ENCODE peak calls at places on chromosome 1, in four cellular contexts. One of them, this sample, is unnamed.

GRCh38 chr1:22978299-22978698 is 5.6 kb upstream of the LACTBL1 start:
- DNase-seq in activated CD8-positive, alpha-beta memory T cell treated with anti-CD3 and anti-CD28 coated beads for 48 hours: no peak
- DNase-seq in glutamatergic neuron: no peak
- DNase-seq in amniotic stem cell: no peak
- DNase-seq in this sample: no peak

GRCh38 chr1:66282343-66282852 is 251.6 kb upstream of the SGIP1 start:
- DNase-seq in activated CD8-positive, alpha-beta memory T cell treated with anti-CD3 and anti-CD28 coated beads for 48 hours: no peak
- DNase-seq in amniotic stem cell: peak; percentile 32
- DNase-seq in glutamatergic neuron: no peak
- DNase-seq in this sample: no peak

GRCh38 chr1:185998391-185998790 is 264.2 kb downstream of the HMCN1 start:
- DNase-seq in glutamatergic neuron: no peak
- DNase-seq in activated CD8-positive, alpha-beta memory T cell treated with anti-CD3 and anti-CD28 coated beads for 48 hours: no peak
- DNase-seq in amniotic stem cell: no peak
- DNase-seq in this sample: no peak

GRCh38 chr1:205263580-205264190 is 35.9 kb downstream of the TMCC2 start:
- DNase-seq in glutamatergic neuron: no peak
- DNase-seq in activated CD8-positive, alpha-beta memory T cell treated with anti-CD3 and anti-CD28 coated beads for 48 hours: no peak
- DNase-seq in amniotic stem cell: no peak
- DNase-seq in this sample: no peak

GRCh38 chr1:43552059-43552742 is 21.5 kb downstream of the PTPRF start:
- DNase-seq in activated CD8-positive, alpha-beta memory T cell treated with anti-CD3 and anti-CD28 coated beads for 48 hours: no peak
- DNase-seq in glutamatergic neuron: no peak
- DNase-seq in amniotic stem cell: no peak
- DNase-seq in this sample: no peak

GRCh38 chr1:7808253-7808844 is 24.3 kb downstream of the PER3 start:
- DNase-seq in activated CD8-positive, alpha-beta memory T cell treated with anti-CD3 and anti-CD28 coated beads for 48 hours: no peak
- DNase-seq in glutamatergic neuron: no peak
- DNase-seq in amniotic stem cell: no peak
- DNase-seq in this sample: no peak

GRCh38 chr1:34283142-34283541 is 106.4 kb downstream of the C1orf94 start:
- DNase-seq in glutamatergic neuron: no peak
- DNase-seq in amniotic stem cell: no peak
- DNase-seq in activated CD8-positive, alpha-beta memory T cell treated with anti-CD3 and anti-CD28 coated beads for 48 hours: no peak
- DNase-seq in this sample: no peak

GRCh38 chr1:212665241-212666115 is 34.2 kb downstream of the BATF3 start:
- DNase-seq in activated CD8-positive, alpha-beta memory T cell treated with anti-CD3 and anti-CD28 coated beads for 48 hours: peak; percentile 64
- DNase-seq in glutamatergic neuron: peak; percentile 92
- DNase-seq in amniotic stem cell: peak; percentile 68
- DNase-seq in this sample: peak; percentile 73

GRCh38 chr1:178465011-178465410 is 31.8 kb downstream of the CLEC20A start:
- DNase-seq in amniotic stem cell: no peak
- DNase-seq in activated CD8-positive, alpha-beta memory T cell treated with anti-CD3 and anti-CD28 coated beads for 48 hours: no peak
- DNase-seq in glutamatergic neuron: no peak
- DNase-seq in this sample: no peak

GRCh38 chr1:116710326-116711060 is 43.0 kb upstream of the IGSF3 start:
- DNase-seq in amniotic stem cell: no peak
- DNase-seq in glutamatergic neuron: no peak
- DNase-seq in activated CD8-positive, alpha-beta memory T cell treated with anti-CD3 and anti-CD28 coated beads for 48 hours: no peak
- DNase-seq in this sample: no peak

GRCh38 chr1:155005076-155005971 is 2.7 kb downstream of the ZBTB7B start:
- DNase-seq in activated CD8-positive, alpha-beta memory T cell treated with anti-CD3 and anti-CD28 coated beads for 48 hours: no peak
- DNase-seq in glutamatergic neuron: no peak
- DNase-seq in amniotic stem cell: no peak
- DNase-seq in this sample: peak; percentile 58

GRCh38 chr1:3192825-3193224 is 123.8 kb downstream of the PRDM16 start:
- DNase-seq in amniotic stem cell: no peak
- DNase-seq in activated CD8-positive, alpha-beta memory T cell treated with anti-CD3 and anti-CD28 coated beads for 48 hours: no peak
- DNase-seq in glutamatergic neuron: no peak
- DNase-seq in this sample: no peak

GRCh38 chr1:1003618-1004419 is 3.9 kb upstream of the HES4 start:
- DNase-seq in amniotic stem cell: no peak
- DNase-seq in glutamatergic neuron: no peak
- DNase-seq in activated CD8-positive, alpha-beta memory T cell treated with anti-CD3 and anti-CD28 coated beads for 48 hours: no peak
- DNase-seq in this sample: no peak

This sample was measured in tibial nerve.